ENCODE peak calls at places on chromosome 17, in five cellular contexts. One of them, this sample, is unnamed.

GRCh38 chr17:19706791-19707727 is 9.3 kb downstream of the SLC47A2 start:
- DNase-seq in ovary: no peak
- DNase-seq in SK-N-SH: no peak
- DNase-seq in A549: no peak
- DNase-seq in esophagus muscularis mucosa: no peak
- DNase-seq in this sample: no peak

GRCh38 chr17:67056746-67057490 is 12.6 kb downstream of the CACNG1 start:
- DNase-seq in ovary: no peak
- DNase-seq in SK-N-SH: peak; percentile 34
- DNase-seq in A549: no peak
- DNase-seq in esophagus muscularis mucosa: peak; percentile 60
- DNase-seq in this sample: no peak

GRCh38 chr17:40371261-40371929 is 6.9 kb upstream of the GJD3 start:
- DNase-seq in ovary: no peak
- DNase-seq in SK-N-SH: peak; percentile 52
- DNase-seq in A549: no peak
- DNase-seq in esophagus muscularis mucosa: no peak
- DNase-seq in this sample: no peak

GRCh38 chr17:48100591-48101011 is 677 bp downstream of the CBX1 start:
- DNase-seq in ovary: peak; percentile 71
- DNase-seq in SK-N-SH: peak; percentile 73
- DNase-seq in A549: peak; percentile 71
- DNase-seq in esophagus muscularis mucosa: no peak
- DNase-seq in this sample: peak; percentile 81

GRCh38 chr17:28151001-28151400 is 108.5 kb downstream of the NLK start:
- DNase-seq in ovary: no peak
- DNase-seq in SK-N-SH: peak; percentile 15
- DNase-seq in A549: no peak
- DNase-seq in esophagus muscularis mucosa: no peak
- DNase-seq in this sample: no peak

GRCh38 chr17:794876-795275 is 12.7 kb downstream of the MRM3 start:
- DNase-seq in ovary: peak; percentile 72
- DNase-seq in SK-N-SH: peak; percentile 90
- DNase-seq in A549: peak; percentile 87
- DNase-seq in esophagus muscularis mucosa: peak; percentile 94
- DNase-seq in this sample: peak; percentile 92

GRCh38 chr17:14737984-14738651 is 437.2 kb downstream of the HS3ST3B1 start:
- DNase-seq in ovary: no peak
- DNase-seq in SK-N-SH: no peak
- DNase-seq in A549: peak; percentile 99
- DNase-seq in esophagus muscularis mucosa: peak; percentile 90
- DNase-seq in this sample: peak; percentile 85

GRCh38 chr17:76927982-76928381 is 59.8 kb downstream of the MGAT5B start:
- DNase-seq in ovary: no peak
- DNase-seq in SK-N-SH: no peak
- DNase-seq in A549: no peak
- DNase-seq in esophagus muscularis mucosa: no peak
- DNase-seq in this sample: no peak

GRCh38 chr17:74960739-74961342 is 11.7 kb downstream of the HID1 start:
- DNase-seq in ovary: no peak
- DNase-seq in SK-N-SH: no peak
- DNase-seq in A549: peak; percentile 94
- DNase-seq in esophagus muscularis mucosa: no peak
- DNase-seq in this sample: no peak

GRCh38 chr17:18966831-18967624 is 15.1 kb downstream of the SLC5A10 start:
- DNase-seq in ovary: no peak
- DNase-seq in SK-N-SH: no peak
- DNase-seq in A549: no peak
- DNase-seq in esophagus muscularis mucosa: no peak
- DNase-seq in this sample: no peak

GRCh38 chr17:61797283-61797682 is 66.0 kb downstream of the BRIP1 start:
- DNase-seq in ovary: no peak
- DNase-seq in SK-N-SH: no peak
- DNase-seq in A549: no peak
- DNase-seq in esophagus muscularis mucosa: no peak
- DNase-seq in this sample: no peak

GRCh38 chr17:28317099-28317964 is 1.7 kb upstream of the TMEM97 start:
- DNase-seq in ovary: no peak
- DNase-seq in SK-N-SH: peak; percentile 27
- DNase-seq in A549: no peak
- DNase-seq in esophagus muscularis mucosa: no peak
- DNase-seq in this sample: no peak

GRCh38 chr17:81526662-81527571 is 1.3 kb upstream of the FSCN2 start:
- DNase-seq in ovary: no peak
- DNase-seq in SK-N-SH: no peak
- DNase-seq in A549: no peak
- DNase-seq in esophagus muscularis mucosa: no peak
- DNase-seq in this sample: no peak

GRCh38 chr17:6463616-6464445 is 19.6 kb downstream of the PIMREG start:
- DNase-seq in ovary: no peak
- DNase-seq in SK-N-SH: no peak
- DNase-seq in A549: no peak
- DNase-seq in esophagus muscularis mucosa: no peak
- DNase-seq in this sample: no peak

GRCh38 chr17:8447816-8448215 is 12.1 kb downstream of the NDEL1 start:
- DNase-seq in ovary: no peak
- DNase-seq in SK-N-SH: no peak
- DNase-seq in A549: no peak
- DNase-seq in esophagus muscularis mucosa: no peak
- DNase-seq in this sample: no peak

GRCh38 chr17:307741-308507 is 44.7 kb downstream of the RPH3AL start:
- DNase-seq in ovary: peak; percentile 66
- DNase-seq in SK-N-SH: no peak
- DNase-seq in A549: no peak
- DNase-seq in esophagus muscularis mucosa: no peak
- DNase-seq in this sample: no peak

GRCh38 chr17:10059684-10060211 is 138.7 kb downstream of the GAS7 start:
- DNase-seq in ovary: no peak
- DNase-seq in SK-N-SH: no peak
- DNase-seq in A549: no peak
- DNase-seq in esophagus muscularis mucosa: no peak
- DNase-seq in this sample: peak; percentile 86

GRCh38 chr17:16040710-16041251 is 41.2 kb downstream of the TTC19 start:
- DNase-seq in ovary: peak; percentile 39
- DNase-seq in SK-N-SH: no peak
- DNase-seq in A549: no peak
- DNase-seq in esophagus muscularis mucosa: no peak
- DNase-seq in this sample: no peak

GRCh38 chr17:65042911-65043310 is 13.6 kb downstream of the GNA13 start:
- DNase-seq in ovary: no peak
- DNase-seq in SK-N-SH: no peak
- DNase-seq in A549: no peak
- DNase-seq in esophagus muscularis mucosa: no peak
- DNase-seq in this sample: no peak

GRCh38 chr17:419073-419735 is 66.6 kb upstream of the RPH3AL start:
- DNase-seq in ovary: no peak
- DNase-seq in SK-N-SH: no peak
- DNase-seq in A549: no peak
- DNase-seq in esophagus muscularis mucosa: no peak
- DNase-seq in this sample: no peak

GRCh38 chr17:48240562-48241130 is 133.1 kb downstream of the SNX11 start:
- DNase-seq in ovary: no peak
- DNase-seq in SK-N-SH: no peak
- DNase-seq in A549: peak; percentile 23
- DNase-seq in esophagus muscularis mucosa: no peak
- DNase-seq in this sample: no peak

GRCh38 chr17:63476857-63477470 is at the start of gene ACE:
- DNase-seq in ovary: peak; percentile 44
- DNase-seq in SK-N-SH: peak; percentile 94
- DNase-seq in A549: peak; percentile 58
- DNase-seq in esophagus muscularis mucosa: no peak
- DNase-seq in this sample: no peak

GRCh38 chr17:622356-622755 is 92.3 kb downstream of the VPS53 start:
- DNase-seq in ovary: no peak
- DNase-seq in SK-N-SH: no peak
- DNase-seq in A549: no peak
- DNase-seq in esophagus muscularis mucosa: no peak
- DNase-seq in this sample: no peak

GRCh38 chr17:59897090-59897489 is 4.2 kb downstream of the RPS6KB1 start:
- DNase-seq in ovary: no peak
- DNase-seq in SK-N-SH: no peak
- DNase-seq in A549: no peak
- DNase-seq in esophagus muscularis mucosa: no peak
- DNase-seq in this sample: no peak

GRCh38 chr17:50349241-50349595 is 3.3 kb downstream of the XYLT2 start:
- DNase-seq in ovary: no peak
- DNase-seq in SK-N-SH: no peak
- DNase-seq in A549: no peak
- DNase-seq in esophagus muscularis mucosa: no peak
- DNase-seq in this sample: no peak

GRCh38 chr17:38452719-38453118 is 24.5 kb downstream of the ARHGAP23 start:
- DNase-seq in ovary: peak; percentile 31
- DNase-seq in SK-N-SH: no peak
- DNase-seq in A549: no peak
- DNase-seq in esophagus muscularis mucosa: no peak
- DNase-seq in this sample: no peak

GRCh38 chr17:46264456-46265198 is 30.3 kb upstream of the LRRC37A start:
- DNase-seq in ovary: no peak
- DNase-seq in SK-N-SH: peak; percentile 28
- DNase-seq in A549: peak; percentile 56
- DNase-seq in esophagus muscularis mucosa: no peak
- DNase-seq in this sample: no peak

GRCh38 chr17:51852603-51853002 is 305.9 kb downstream of the CA10 start:
- DNase-seq in ovary: no peak
- DNase-seq in SK-N-SH: no peak
- DNase-seq in A549: no peak
- DNase-seq in esophagus muscularis mucosa: no peak
- DNase-seq in this sample: no peak

GRCh38 chr17:51860934-51861561 is 297.5 kb downstream of the CA10 start:
- DNase-seq in ovary: no peak
- DNase-seq in SK-N-SH: peak; percentile 50
- DNase-seq in A549: peak; percentile 7
- DNase-seq in esophagus muscularis mucosa: no peak
- DNase-seq in this sample: no peak

GRCh38 chr17:51853857-51854256 is 304.7 kb downstream of the CA10 start:
- DNase-seq in ovary: no peak
- DNase-seq in SK-N-SH: no peak
- DNase-seq in A549: no peak
- DNase-seq in esophagus muscularis mucosa: no peak
- DNase-seq in this sample: no peak

GRCh38 chr17:51857052-51857593 is 301.4 kb downstream of the CA10 start:
- DNase-seq in ovary: no peak
- DNase-seq in SK-N-SH: peak; percentile 26
- DNase-seq in A549: no peak
- DNase-seq in esophagus muscularis mucosa: no peak
- DNase-seq in this sample: no peak
- TF ChIP-seq CTCF in ovary: no peak
- TF ChIP-seq CTCF in SK-N-SH: no peak
- TF ChIP-seq CTCF in A549: no peak
- TF ChIP-seq CTCF in esophagus muscularis mucosa: no peak
- TF ChIP-seq CTCF in this sample: no peak

DNA sequence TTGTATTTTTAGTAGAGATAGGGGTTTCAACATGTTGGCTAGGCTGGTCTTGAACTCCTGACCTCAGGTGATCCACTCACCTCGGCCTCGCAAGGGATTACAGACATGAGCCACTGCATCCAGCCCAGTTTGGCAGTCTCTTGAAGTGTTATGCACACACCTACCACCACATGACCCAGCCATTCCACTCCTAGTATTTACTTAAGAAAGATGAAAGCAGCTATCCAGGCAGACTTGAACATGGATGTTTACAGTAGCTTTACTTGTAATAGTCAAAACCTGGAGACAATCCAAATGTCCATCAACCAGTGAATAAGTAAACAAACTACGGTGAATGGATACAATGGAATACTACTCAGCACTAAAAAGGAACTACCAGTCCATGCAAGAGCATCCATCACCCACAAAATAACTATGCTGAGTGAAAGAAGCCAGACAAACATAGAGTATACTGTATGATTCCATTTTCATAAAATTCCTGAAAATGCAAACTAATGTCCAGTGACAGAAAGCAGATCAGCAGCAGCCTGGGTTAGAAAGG is 37.8 kb upstream of the RASD1 start:
- DNase-seq in ovary: no peak
- DNase-seq in SK-N-SH: no peak
- DNase-seq in A549: peak; percentile 42
- DNase-seq in esophagus muscularis mucosa: no peak
- DNase-seq in this sample: no peak
- TF ChIP-seq EP300 in ovary: no peak
- TF ChIP-seq EP300 in SK-N-SH: no peak
- TF ChIP-seq EP300 in A549: no peak
- TF ChIP-seq EP300 in esophagus muscularis mucosa: no peak
- TF ChIP-seq EP300 in this sample: no peak

GRCh38 chr17:33682622-33683021 is 389.5 kb upstream of the ASIC2 start:
- DNase-seq in ovary: no peak
- DNase-seq in SK-N-SH: no peak
- DNase-seq in A549: no peak
- DNase-seq in esophagus muscularis mucosa: no peak
- DNase-seq in this sample: no peak

GRCh38 chr17:33688771-33689170 is 395.7 kb upstream of the ASIC2 start:
- DNase-seq in ovary: no peak
- DNase-seq in SK-N-SH: no peak
- DNase-seq in A549: no peak
- DNase-seq in esophagus muscularis mucosa: no peak
- DNase-seq in this sample: no peak

GRCh38 chr17:33684714-33685113 is 391.6 kb upstream of the ASIC2 start:
- DNase-seq in ovary: no peak
- DNase-seq in SK-N-SH: no peak
- DNase-seq in A549: no peak
- DNase-seq in esophagus muscularis mucosa: no peak
- DNase-seq in this sample: no peak

GRCh38 chr17:33687831-33688230 is 394.7 kb upstream of the ASIC2 start:
- DNase-seq in ovary: no peak
- DNase-seq in SK-N-SH: no peak
- DNase-seq in A549: no peak
- DNase-seq in esophagus muscularis mucosa: no peak
- DNase-seq in this sample: no peak

GRCh38 chr17:33686171-33686570 is 393.1 kb upstream of the ASIC2 start:
- DNase-seq in ovary: no peak
- DNase-seq in SK-N-SH: peak; percentile 32
- DNase-seq in A549: peak; percentile 29
- DNase-seq in esophagus muscularis mucosa: no peak
- DNase-seq in this sample: no peak
- TF ChIP-seq CTCF in ovary: no peak
- TF ChIP-seq CTCF in SK-N-SH: peak; percentile 55
- TF ChIP-seq CTCF in A549: no peak
- TF ChIP-seq CTCF in esophagus muscularis mucosa: no peak
- TF ChIP-seq CTCF in this sample: no peak

GRCh38 chr17:57692770-57693169 is 52.3 kb downstream of the CCDC182 start:
- DNase-seq in ovary: no peak
- DNase-seq in SK-N-SH: no peak
- DNase-seq in A549: no peak
- DNase-seq in esophagus muscularis mucosa: no peak
- DNase-seq in this sample: no peak

GRCh38 chr17:57697197-57697596 is 47.9 kb downstream of the CCDC182 start:
- DNase-seq in ovary: no peak
- DNase-seq in SK-N-SH: no peak
- DNase-seq in A549: no peak
- DNase-seq in esophagus muscularis mucosa: peak; percentile 64
- DNase-seq in this sample: peak; percentile 20

GRCh38 chr17:57691939-57692338 is 53.2 kb downstream of the CCDC182 start:
- DNase-seq in ovary: no peak
- DNase-seq in SK-N-SH: no peak
- DNase-seq in A549: no peak
- DNase-seq in esophagus muscularis mucosa: no peak
- DNase-seq in this sample: no peak

GRCh38 chr17:57696050-57696449 is 49.0 kb downstream of the CCDC182 start:
- DNase-seq in ovary: no peak
- DNase-seq in SK-N-SH: no peak
- DNase-seq in A549: no peak
- DNase-seq in esophagus muscularis mucosa: peak; percentile 60
- DNase-seq in this sample: no peak

GRCh38 chr17:57694051-57694450 is 51.0 kb downstream of the CCDC182 start:
- DNase-seq in ovary: no peak
- DNase-seq in SK-N-SH: no peak
- DNase-seq in A549: no peak
- DNase-seq in esophagus muscularis mucosa: peak; percentile 53
- DNase-seq in this sample: no peak
- TF ChIP-seq EP300 in ovary: no peak
- TF ChIP-seq EP300 in SK-N-SH: no peak
- TF ChIP-seq EP300 in A549: no peak
- TF ChIP-seq EP300 in esophagus muscularis mucosa: no peak
- TF ChIP-seq EP300 in this sample: no peak